ENCODE peak calls at places on chromosomes 1 and 21, in four cellular contexts. N is CD8-positive, alpha-beta T cell; M is AG10803; B is neuronal stem cell. I is an unnamed sample.

GRCh38 chr1:217372251-217372970 is 258.5 kb downstream of the GPATCH2 start:
- DNase-seq in B (no peak), M (no peak), N (no peak), I (no peak)

GRCh38 chr1:181099152-181100014 is 10.9 kb downstream of the IER5 start:
- DNase-seq in N (no peak), M (peak), B (no peak), I (no peak)

GRCh38 chr1:58065520-58065919 is 481.0 kb downstream of the OMA1 start:
- DNase-seq in M (no peak), N (no peak), B (no peak), I (peak)

GRCh38 chr1:172761581-172762025 is 102.7 kb downstream of the FASLG start:
- DNase-seq in B (no peak), M (peak), N (no peak), I (no peak)

GRCh38 chr21:46141767-46142580 is 13.4 kb downstream of the FTCD start:
- DNase-seq in B (no peak), N (no peak), M (no peak), I (no peak)

GRCh38 chr1:167412072-167412471 is 106.3 kb downstream of the CD247 start:
- DNase-seq in N (no peak), B (no peak), M (no peak), I (no peak)

GRCh38 chr1:15339580-15339979 is 70.1 kb upstream of the EFHD2 start:
- DNase-seq in B (no peak), M (no peak), N (no peak), I (no peak)

GRCh38 chr1:5651964-5652751 is 340.1 kb downstream of the NPHP4 start:
- DNase-seq in M (no peak), B (peak), N (no peak), I (no peak)

GRCh38 chr1:212666116-212666775 is 33.4 kb downstream of the BATF3 start:
- DNase-seq in N (no peak), M (no peak), B (no peak), I (no peak)

GRCh38 chr1:20405893-20406604 is 80.0 kb downstream of the CAMK2N1 start:
- DNase-seq in B (no peak), N (no peak), M (peak), I (no peak)

GRCh38 chr21:26707241-26707640 is 134.2 kb upstream of the CYYR1 start:
- DNase-seq in B (no peak), M (no peak), N (no peak), I (no peak)

GRCh38 chr1:213135572-213135971 is 84.5 kb downstream of the RPS6KC1 start:
- DNase-seq in N (no peak), B (no peak), M (peak), I (no peak)

GRCh38 chr1:197799271-197799670 is 24.0 kb upstream of the DENND1B start:
- DNase-seq in M (peak), B (no peak), N (no peak), I (no peak)

GRCh38 chr1:37561096-37561793 is 4.5 kb downstream of the DNALI1 start:
- DNase-seq in M (no peak), N (no peak), B (no peak), I (no peak)

GRCh38 chr1:32393832-32394140 is 455 bp downstream of the BSDC1 start:
- DNase-seq in B (no peak), N (peak), M (no peak), I (no peak)

GRCh38 chr1:168824418-168824817 is 95.4 kb upstream of the DPT start:
- DNase-seq in B (no peak), N (no peak), M (no peak), I (no peak)

GRCh38 chr1:79982218-79982617 is 975.7 kb upstream of the ADGRL4 start:
- DNase-seq in N (no peak), M (peak), B (no peak), I (peak)

GRCh38 chr1:226063362-226064167 is 1.0 kb downstream of the H3-3A start:
- DNase-seq in B (peak), M (peak), N (peak), I (peak)

GRCh38 chr21:40020651-40021050 is 153.4 kb downstream of the PCP4 start:
- DNase-seq in M (no peak), B (no peak), N (no peak), I (no peak)

GRCh38 chr21:28801906-28802305 is 190.8 kb downstream of the LTN1 start:
- DNase-seq in M (no peak), B (no peak), N (no peak), I (no peak)

GRCh38 chr1:154371436-154371835 is 33.7 kb upstream of the IL6R start:
- DNase-seq in M (no peak), N (no peak), B (no peak), I (no peak)

GRCh38 chr1:94672934-94673333 is 131.4 kb upstream of the F3 start:
- DNase-seq in B (no peak), M (peak), N (no peak), I (no peak)

GRCh38 chr1:175040324-175040910 is 17.2 kb upstream of the MRPS14 start:
- DNase-seq in M (no peak), N (no peak), B (no peak), I (no peak)

GRCh38 chr1:175042650-175043049 is 19.4 kb upstream of the MRPS14 start:
- DNase-seq in B (no peak), N (no peak), M (no peak), I (no peak)

GRCh38 chr1:175045519-175045918 is 22.1 kb upstream of the TNN start:
- DNase-seq in N (no peak), B (no peak), M (no peak), I (no peak)

GRCh38 chr1:175045097-175045496 is 21.9 kb upstream of the MRPS14 start:
- DNase-seq in B (no peak), N (no peak), M (no peak), I (no peak)

GRCh38 chr1:175043824-175044223 is 20.6 kb upstream of the MRPS14 start:
- DNase-seq in M (no peak), B (peak), N (no peak), I (no peak)
- H3K4me3 ChIP-seq in M (no peak), B (no peak), N (no peak), I (no peak)

DNA sequence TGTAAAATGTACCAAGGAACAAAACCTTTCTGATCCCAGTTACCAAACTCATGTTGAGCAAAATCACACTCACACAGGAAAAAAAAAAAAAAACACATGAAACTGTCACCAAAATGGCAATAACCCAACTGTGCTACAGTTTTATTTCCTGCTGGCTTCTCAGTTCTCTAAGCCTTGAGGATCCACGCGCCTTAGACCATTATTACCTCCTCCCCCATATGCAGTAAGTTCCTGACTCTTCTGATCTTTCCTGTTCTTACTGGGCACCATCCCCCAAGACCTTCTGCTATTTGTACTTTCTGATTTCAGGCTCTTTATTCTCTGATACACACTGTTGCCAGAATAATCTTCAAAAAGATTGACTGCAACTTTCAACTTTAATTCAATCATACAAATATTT is 79.6 kb downstream of the SLC45A1 start:
- DNase-seq in N (no peak), M (peak), B (no peak), I (no peak)
- H3K4me3 ChIP-seq in N (no peak), M (peak), B (no peak), I (no peak)

DNA sequence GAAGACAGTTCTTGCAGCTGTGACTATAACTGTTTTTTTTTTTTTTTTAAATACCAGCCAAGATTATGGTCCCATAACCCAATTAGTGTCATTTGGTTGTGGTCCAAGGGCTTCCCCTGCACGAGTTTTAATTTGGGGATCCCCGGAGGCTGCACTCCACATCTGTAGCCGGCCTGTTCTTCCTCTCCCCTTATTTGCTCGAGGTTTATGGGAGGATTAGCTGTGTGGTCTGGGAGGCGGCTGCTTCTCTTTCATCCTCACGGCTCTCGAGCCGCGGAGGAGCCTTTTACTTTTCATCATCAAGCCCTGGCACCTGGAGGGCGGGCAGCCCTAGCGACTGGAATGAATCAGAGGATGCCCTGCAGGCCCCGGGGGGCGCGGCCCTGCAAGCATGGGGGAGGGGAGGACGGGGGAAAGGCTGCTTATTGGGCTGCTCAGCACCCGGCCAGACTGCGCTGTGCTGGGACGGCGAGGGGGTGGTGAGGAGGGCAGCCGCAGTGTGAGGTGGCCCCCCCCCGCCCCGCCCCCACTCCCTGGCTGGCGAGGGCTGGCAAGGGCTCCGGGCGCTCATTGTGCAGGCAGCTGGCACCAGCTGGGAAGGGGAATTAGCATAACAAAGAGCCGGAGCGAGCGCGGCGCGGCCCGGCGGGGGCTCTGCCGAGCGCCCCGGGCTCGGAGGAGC is 18.5 kb downstream of the SERTAD4 start:
- DNase-seq in N (no peak), M (no peak), B (peak), I (peak)
- H3K4me3 ChIP-seq in N (peak), M (peak), B (peak), I (peak)

GRCh38 chr21:45130324-45130774 is 56.0 kb downstream of the ADARB1 start:
- DNase-seq in B (no peak), N (no peak), M (peak), I (no peak)
- H3K4me3 ChIP-seq in B (no peak), N (no peak), M (peak), I (no peak)

GRCh38 chr21:35363458-35363857 is 314.4 kb upstream of the RUNX1 start:
- DNase-seq in M (no peak), N (no peak), B (no peak), I (no peak)

GRCh38 chr21:35368326-35368725 is 319.2 kb upstream of the RUNX1 start:
- DNase-seq in B (no peak), M (no peak), N (no peak), I (no peak)

GRCh38 chr21:35367558-35367957 is 318.5 kb upstream of the RUNX1 start:
- DNase-seq in N (no peak), M (no peak), B (no peak), I (no peak)

GRCh38 chr21:35370071-35370470 is 321.0 kb upstream of the RUNX1 start:
- DNase-seq in M (no peak), B (no peak), N (no peak), I (peak)

GRCh38 chr21:35366348-35367085 is 317.4 kb upstream of the RUNX1 start:
- DNase-seq in B (no peak), N (no peak), M (peak), I (no peak)
- H3K4me3 ChIP-seq in B (no peak), N (no peak), M (no peak), I (no peak)

DNA sequence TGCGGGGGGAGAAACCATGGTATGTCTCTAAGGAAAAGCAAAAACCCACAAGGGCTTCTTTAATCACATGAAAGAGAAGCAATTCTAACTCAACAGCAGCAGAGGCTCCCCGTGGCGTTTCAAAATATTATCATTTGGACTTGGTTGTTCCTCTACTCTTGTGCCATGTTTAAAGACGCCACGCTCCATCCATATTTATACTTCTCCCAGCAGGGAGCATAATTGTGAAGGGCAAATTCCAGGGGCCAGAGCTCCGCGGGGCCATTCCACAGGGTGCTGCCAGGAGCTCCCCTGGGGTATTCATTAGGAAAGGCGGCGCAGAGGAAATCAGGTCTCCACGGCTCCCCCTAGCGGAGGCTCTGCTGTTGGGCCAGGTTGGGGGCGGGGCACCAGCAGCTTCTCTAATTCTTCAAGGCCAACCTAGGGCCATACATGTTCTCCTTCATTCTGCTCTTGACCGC is 92.1 kb upstream of the SSX2IP start:
- DNase-seq in N (peak), B (peak), M (peak), I (peak)
- H3K4me3 ChIP-seq in N (peak), B (no peak), M (no peak), I (peak)

GRCh38 chr1:230979952-230980351 is 1.1 kb downstream of the ARV1 start:
- DNase-seq in B (no peak), N (no peak), M (no peak), I (peak)
- H3K4me3 ChIP-seq in B (peak), N (peak), M (no peak), I (peak)

I was measured in Jurkat, Clone E6-1.